ENCODE peak calls at places on chromosomes 13 and 19, in nine cellular contexts. One of them, this sample, is unnamed. For H3K27me3, the result is how much of the 10 kb centered on the place peaks cover.

GRCh38 chr13:21625366-21625765 is 21.4 kb upstream of the MICU2 start:
- DNase-seq in transverse colon: peak
- DNase-seq in stomach: no peak
- DNase-seq in prostate gland: no peak
- DNase-seq in HepG2: peak
- DNase-seq in HL-60: peak
- DNase-seq in breast epithelium: no peak
- DNase-seq in H1: no peak
- DNase-seq in SK-N-SH: peak
- DNase-seq in this sample: no peak

GRCh38 chr19:794989-795658 is 2.1 kb upstream of the PTBP1 start:
- DNase-seq in transverse colon: no peak
- DNase-seq in stomach: no peak
- DNase-seq in prostate gland: no peak
- DNase-seq in HepG2: no peak
- DNase-seq in HL-60: no peak
- DNase-seq in breast epithelium: no peak
- DNase-seq in H1: peak
- DNase-seq in SK-N-SH: no peak
- DNase-seq in this sample: no peak

GRCh38 chr19:47155141-47155540 is 24.5 kb downstream of the SAE1 start:
- DNase-seq in transverse colon: peak
- DNase-seq in stomach: no peak
- DNase-seq in prostate gland: no peak
- DNase-seq in HepG2: no peak
- DNase-seq in HL-60: no peak
- DNase-seq in breast epithelium: no peak
- DNase-seq in H1: no peak
- DNase-seq in SK-N-SH: no peak
- DNase-seq in this sample: no peak

GRCh38 chr13:81929988-81930387 is 1589.1 kb upstream of the SPRY2 start:
- DNase-seq in transverse colon: no peak
- DNase-seq in stomach: no peak
- DNase-seq in prostate gland: no peak
- DNase-seq in HepG2: peak
- DNase-seq in HL-60: no peak
- DNase-seq in breast epithelium: no peak
- DNase-seq in H1: no peak
- DNase-seq in SK-N-SH: peak
- DNase-seq in this sample: no peak

GRCh38 chr13:92175330-92175729 is 776.9 kb downstream of the GPC5 start:
- DNase-seq in transverse colon: no peak
- DNase-seq in stomach: no peak
- DNase-seq in prostate gland: peak
- DNase-seq in HepG2: peak
- DNase-seq in HL-60: no peak
- DNase-seq in breast epithelium: no peak
- DNase-seq in H1: no peak
- DNase-seq in SK-N-SH: peak
- DNase-seq in this sample: no peak

GRCh38 chr13:77331421-77331820 is 4.5 kb upstream of the MYCBP2 start:
- DNase-seq in transverse colon: no peak
- DNase-seq in stomach: no peak
- DNase-seq in prostate gland: no peak
- DNase-seq in HepG2: no peak
- DNase-seq in HL-60: no peak
- DNase-seq in breast epithelium: no peak
- DNase-seq in H1: no peak
- DNase-seq in SK-N-SH: no peak
- DNase-seq in this sample: no peak

GRCh38 chr13:86830046-86830445 is 841.1 kb upstream of the SLITRK5 start:
- DNase-seq in transverse colon: no peak
- DNase-seq in stomach: no peak
- DNase-seq in prostate gland: no peak
- DNase-seq in HepG2: no peak
- DNase-seq in HL-60: no peak
- DNase-seq in breast epithelium: no peak
- DNase-seq in H1: no peak
- DNase-seq in SK-N-SH: no peak
- DNase-seq in this sample: no peak

GRCh38 chr13:40187324-40187795 is 479.1 kb downstream of the FOXO1 start:
- DNase-seq in transverse colon: no peak
- DNase-seq in stomach: no peak
- DNase-seq in prostate gland: no peak
- DNase-seq in HepG2: no peak
- DNase-seq in HL-60: no peak
- DNase-seq in breast epithelium: no peak
- DNase-seq in H1: no peak
- DNase-seq in SK-N-SH: no peak
- DNase-seq in this sample: no peak

GRCh38 chr13:85386424-85386823 is 412.8 kb downstream of the SLITRK6 start:
- DNase-seq in transverse colon: no peak
- DNase-seq in stomach: no peak
- DNase-seq in prostate gland: no peak
- DNase-seq in HepG2: peak
- DNase-seq in HL-60: no peak
- DNase-seq in breast epithelium: no peak
- DNase-seq in H1: no peak
- DNase-seq in SK-N-SH: peak
- DNase-seq in this sample: no peak

GRCh38 chr19:741506-742131 is 9.3 kb upstream of the MISP start:
- DNase-seq in transverse colon: no peak
- DNase-seq in stomach: no peak
- DNase-seq in prostate gland: no peak
- DNase-seq in HepG2: peak
- DNase-seq in HL-60: peak
- DNase-seq in breast epithelium: no peak
- DNase-seq in H1: no peak
- DNase-seq in SK-N-SH: peak
- DNase-seq in this sample: no peak

GRCh38 chr19:46963093-46963734 is 56.4 kb upstream of the NPAS1 start:
- DNase-seq in transverse colon: no peak
- DNase-seq in stomach: no peak
- DNase-seq in prostate gland: no peak
- DNase-seq in HepG2: no peak
- DNase-seq in HL-60: no peak
- DNase-seq in breast epithelium: no peak
- DNase-seq in H1: no peak
- DNase-seq in SK-N-SH: no peak
- DNase-seq in this sample: no peak

GRCh38 chr13:40172149-40172591 is 494.3 kb downstream of the FOXO1 start:
- DNase-seq in transverse colon: no peak
- DNase-seq in stomach: no peak
- DNase-seq in prostate gland: peak
- DNase-seq in HepG2: no peak
- DNase-seq in HL-60: no peak
- DNase-seq in breast epithelium: no peak
- DNase-seq in H1: peak
- DNase-seq in SK-N-SH: no peak
- DNase-seq in this sample: no peak

GRCh38 chr13:48009298-48009697 is 8.2 kb upstream of the SUCLA2 start:
- DNase-seq in transverse colon: peak
- DNase-seq in stomach: no peak
- DNase-seq in prostate gland: no peak
- DNase-seq in HepG2: peak
- DNase-seq in HL-60: peak
- DNase-seq in breast epithelium: no peak
- DNase-seq in H1: no peak
- DNase-seq in SK-N-SH: no peak
- DNase-seq in this sample: no peak

GRCh38 chr19:17797397-17798201 is 2.7 kb downstream of the B3GNT3 start:
- DNase-seq in transverse colon: peak
- DNase-seq in stomach: peak
- DNase-seq in prostate gland: peak
- DNase-seq in HepG2: peak
- DNase-seq in HL-60: no peak
- DNase-seq in breast epithelium: no peak
- DNase-seq in H1: no peak
- DNase-seq in SK-N-SH: peak
- DNase-seq in this sample: peak

GRCh38 chr19:1568320-1569019 is at the start of gene MEX3D:
- DNase-seq in transverse colon: peak
- DNase-seq in stomach: peak
- DNase-seq in prostate gland: peak
- DNase-seq in HepG2: peak
- DNase-seq in HL-60: peak
- DNase-seq in breast epithelium: peak
- DNase-seq in H1: peak
- DNase-seq in SK-N-SH: peak
- DNase-seq in this sample: no peak

GRCh38 chr19:46990998-46991676 is 28.5 kb upstream of the NPAS1 start:
- DNase-seq in transverse colon: peak
- DNase-seq in stomach: peak
- DNase-seq in prostate gland: peak
- DNase-seq in HepG2: peak
- DNase-seq in HL-60: peak
- DNase-seq in breast epithelium: peak
- DNase-seq in H1: peak
- DNase-seq in SK-N-SH: peak
- DNase-seq in this sample: peak

GRCh38 chr19:56071151-56071550 is 49.9 kb downstream of the ZNF787 start:
- DNase-seq in transverse colon: no peak
- DNase-seq in stomach: no peak
- DNase-seq in prostate gland: no peak
- DNase-seq in HepG2: peak
- DNase-seq in HL-60: peak
- DNase-seq in breast epithelium: no peak
- DNase-seq in H1: no peak
- DNase-seq in SK-N-SH: peak
- DNase-seq in this sample: no peak

GRCh38 chr19:56069642-56070041 is 51.5 kb downstream of the ZNF787 start:
- DNase-seq in transverse colon: no peak
- DNase-seq in stomach: no peak
- DNase-seq in prostate gland: no peak
- DNase-seq in HepG2: no peak
- DNase-seq in HL-60: no peak
- DNase-seq in breast epithelium: no peak
- DNase-seq in H1: no peak
- DNase-seq in SK-N-SH: no peak
- DNase-seq in this sample: no peak

DNA sequence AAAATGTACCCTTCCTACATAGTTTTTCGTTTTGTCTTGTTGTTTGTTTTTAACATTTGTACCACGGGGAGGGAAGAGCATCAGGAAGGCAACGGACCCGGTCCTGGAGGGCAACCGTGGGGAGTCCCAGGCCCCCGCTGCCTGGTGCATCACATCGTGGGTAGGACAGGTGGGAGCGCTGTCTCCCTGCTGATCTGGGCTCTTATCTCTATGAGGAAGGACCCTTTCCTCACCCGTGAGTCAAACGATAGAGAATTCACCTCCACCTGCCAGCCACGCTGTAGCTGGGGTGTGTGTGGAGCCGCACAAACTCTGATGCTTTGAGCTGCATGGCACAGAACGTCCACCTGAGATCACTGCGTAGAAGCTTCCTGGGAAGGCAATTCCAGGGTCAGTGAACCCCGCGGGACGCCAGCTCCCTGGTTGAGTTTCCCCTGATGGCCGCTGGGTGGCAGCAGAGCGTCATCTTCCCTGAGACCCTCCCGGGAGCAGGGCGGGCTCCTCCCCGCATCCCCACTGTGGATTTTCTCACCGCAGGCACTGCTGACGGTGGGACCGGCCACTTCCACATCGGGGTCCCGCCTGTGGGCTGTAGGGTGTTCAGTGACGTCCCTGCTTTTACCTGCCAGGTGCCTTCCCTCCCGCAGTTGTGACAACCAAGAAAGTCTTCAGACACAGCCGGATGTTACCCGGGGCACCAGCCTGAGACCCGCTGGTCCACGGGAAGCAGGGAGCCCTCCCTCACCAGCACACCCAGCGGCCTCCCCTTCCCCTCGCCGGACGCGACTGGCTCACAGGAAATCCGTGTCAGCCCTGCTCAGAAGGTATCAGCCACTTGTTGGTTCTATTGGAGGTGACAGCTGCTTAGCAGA is 54.7 kb downstream of the ZNF787 start:
- DNase-seq in transverse colon: peak
- DNase-seq in stomach: peak
- DNase-seq in prostate gland: peak
- DNase-seq in HepG2: peak
- DNase-seq in HL-60: peak
- DNase-seq in breast epithelium: peak
- DNase-seq in H1: peak
- DNase-seq in SK-N-SH: peak
- DNase-seq in this sample: peak
- H3K4me3 ChIP-seq in transverse colon: no peak
- H3K4me3 ChIP-seq in stomach: peak
- H3K4me3 ChIP-seq in prostate gland: no peak
- H3K4me3 ChIP-seq in HepG2: no peak
- H3K4me3 ChIP-seq in HL-60: no peak
- H3K4me3 ChIP-seq in breast epithelium: peak
- H3K4me3 ChIP-seq in H1: peak
- H3K4me3 ChIP-seq in SK-N-SH: peak
- H3K4me3 ChIP-seq in this sample: peak

GRCh38 chr13:110305544-110305943 is 1.4 kb downstream of the COL4A1 start:
- DNase-seq in transverse colon: no peak
- DNase-seq in stomach: no peak
- DNase-seq in prostate gland: no peak
- DNase-seq in HepG2: no peak
- DNase-seq in HL-60: no peak
- DNase-seq in breast epithelium: no peak
- DNase-seq in H1: no peak
- DNase-seq in SK-N-SH: no peak
- DNase-seq in this sample: no peak
- H3K27me3 ChIP-seq in transverse colon: under half
- H3K27me3 ChIP-seq in stomach: half or more
- H3K27me3 ChIP-seq in prostate gland: under half
- H3K27me3 ChIP-seq in HepG2: under half
- H3K27me3 ChIP-seq in HL-60: half or more
- H3K27me3 ChIP-seq in breast epithelium: under half
- H3K27me3 ChIP-seq in H1: under half
- H3K27me3 ChIP-seq in SK-N-SH: under half
- H3K27me3 ChIP-seq in this sample: under half

GRCh38 chr19:15418588-15419412 is at the start of gene AKAP8L:
- DNase-seq in transverse colon: peak
- DNase-seq in stomach: peak
- DNase-seq in prostate gland: peak
- DNase-seq in HepG2: peak
- DNase-seq in HL-60: peak
- DNase-seq in breast epithelium: peak
- DNase-seq in H1: peak
- DNase-seq in SK-N-SH: peak
- DNase-seq in this sample: peak
- TF ChIP-seq POLR2AphosphoS5 in transverse colon: peak
- TF ChIP-seq POLR2AphosphoS5 in stomach: peak
- TF ChIP-seq POLR2AphosphoS5 in prostate gland: peak
- TF ChIP-seq POLR2AphosphoS5 in HepG2: peak
- TF ChIP-seq POLR2AphosphoS5 in HL-60: peak
- TF ChIP-seq POLR2AphosphoS5 in breast epithelium: peak
- TF ChIP-seq POLR2AphosphoS5 in H1: peak
- TF ChIP-seq POLR2AphosphoS5 in SK-N-SH: peak
- TF ChIP-seq POLR2AphosphoS5 in this sample: peak

DNA sequence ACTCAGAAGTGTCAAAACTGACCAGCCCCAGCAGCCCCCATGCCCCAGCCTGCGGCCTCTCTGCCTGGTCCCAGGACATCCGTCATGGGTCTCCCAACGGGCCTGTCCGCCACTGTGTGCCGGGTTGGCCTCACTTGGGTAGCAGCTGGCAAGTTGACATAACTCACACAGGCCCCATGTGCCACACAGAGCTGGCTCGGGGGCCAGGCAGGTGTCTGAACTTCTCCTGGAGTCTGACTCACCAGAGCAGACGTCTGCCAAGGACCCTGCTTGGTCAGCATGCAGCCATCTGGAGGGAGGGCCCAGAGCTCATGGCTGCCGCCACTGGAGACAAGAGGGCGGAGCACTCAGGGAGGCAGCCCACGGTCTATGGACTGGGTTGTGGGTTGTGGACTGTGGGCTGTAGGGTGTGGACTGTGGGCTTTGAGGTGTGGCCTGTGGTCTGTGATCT is 32.0 kb upstream of the TMEM255B start:
- DNase-seq in transverse colon: no peak
- DNase-seq in stomach: no peak
- DNase-seq in prostate gland: no peak
- DNase-seq in HepG2: no peak
- DNase-seq in HL-60: no peak
- DNase-seq in breast epithelium: no peak
- DNase-seq in H1: no peak
- DNase-seq in SK-N-SH: no peak
- DNase-seq in this sample: no peak
- H3K4me3 ChIP-seq in transverse colon: no peak
- H3K4me3 ChIP-seq in stomach: no peak
- H3K4me3 ChIP-seq in prostate gland: no peak
- H3K4me3 ChIP-seq in HepG2: no peak
- H3K4me3 ChIP-seq in HL-60: no peak
- H3K4me3 ChIP-seq in breast epithelium: no peak
- H3K4me3 ChIP-seq in H1: no peak
- H3K4me3 ChIP-seq in SK-N-SH: peak
- H3K4me3 ChIP-seq in this sample: peak

This sample was measured in Panc1.